ENCODE peak calls at places on chromosomes 4 and X, in eight cellular contexts. Z is stimulated activated CD4-positive, alpha-beta T cell treated with anti-CD3 and anti-CD28 coated beads, Interleukin-15, amount 100 ng/mL, for 24 hours; H is left colon; K is EL; I is body of pancreas; N is smooth muscle cell of the brain vasculature; L is astrocyte of the spinal cord; J is foreskin fibroblast. F is an unnamed sample.

GRCh38 chr4:39698424-39699009 is 581 bp downstream of the UBE2K start:
- DNase-seq in Z (peak; percentile 61), H (peak; percentile 65), K (peak; percentile 43), I (peak; percentile 63), N (no peak), L (peak; percentile 37), J (peak; percentile 59), F (peak; percentile 34)

GRCh38 chrX:133776072-133776471 is 209.3 kb downstream of the GPC3 start:
- DNase-seq in Z (peak; percentile 41), H (peak; percentile 21), K (peak; percentile 0), I (peak; percentile 60), N (no peak), L (no peak), J (peak; percentile 16), F (no peak)

GRCh38 chr4:159105761-159106243 is 2.9 kb downstream of the RAPGEF2 start:
- DNase-seq in Z (peak; percentile 61), H (peak; percentile 14), K (peak; percentile 63), I (peak; percentile 26), N (no peak), L (peak; percentile 88), J (peak; percentile 47), F (peak; percentile 77)

GRCh38 chr4:15011166-15011565 is 8.9 kb downstream of the CPEB2 start:
- DNase-seq in Z (no peak), H (no peak), K (no peak), I (no peak), N (no peak), L (no peak), J (no peak), F (no peak)

GRCh38 chr4:164212714-164213113 is 541.2 kb upstream of the SMIM31 start:
- DNase-seq in Z (no peak), H (no peak), K (no peak), I (no peak), N (no peak), L (no peak), J (no peak), F (peak; percentile 46)

GRCh38 chrX:18617351-18617750 is 54.6 kb downstream of the RS1 start:
- DNase-seq in Z (no peak), H (peak; percentile 31), K (peak; percentile 45), I (peak; percentile 19), N (no peak), L (peak; percentile 61), J (peak; percentile 67), F (no peak)

GRCh38 chr4:72375050-72375736 is 193.8 kb downstream of the ADAMTS3 start:
- DNase-seq in Z (no peak), H (no peak), K (peak; percentile 97), I (no peak), N (no peak), L (peak; percentile 50), J (peak; percentile 67), F (peak; percentile 92)

GRCh38 chr4:53644607-53645006 is 53.3 kb upstream of the LNX1 start:
- DNase-seq in Z (no peak), H (peak; percentile 77), K (no peak), I (peak; percentile 95), N (no peak), L (no peak), J (no peak), F (no peak)

GRCh38 chrX:5730561-5730960 is 498.1 kb downstream of the NLGN4X start:
- DNase-seq in Z (no peak), H (no peak), K (no peak), I (no peak), N (no peak), L (peak; percentile 13), J (no peak), F (no peak)

GRCh38 chr4:182448281-182449151 is 205.3 kb downstream of the TENM3 start:
- DNase-seq in Z (peak; percentile 71), H (peak; percentile 71), K (peak; percentile 86), I (peak; percentile 98), N (peak; percentile 68), L (peak; percentile 94), J (peak; percentile 95), F (peak; percentile 79)

GRCh38 chrX:44303119-44303518 is 40.4 kb downstream of the EFHC2 start:
- DNase-seq in Z (no peak), H (no peak), K (no peak), I (no peak), N (no peak), L (no peak), J (no peak), F (no peak)

F was measured in MG63.